ENCODE peak calls at places on chromosomes 5 and 9, in eight cellular contexts. H, F, R, U, B, G, A and K are unnamed samples.

GRCh38 chr9:137674307-137675305 is 55.8 kb downstream of the EHMT1 start:
- DNase-seq in H (no peak), F (no peak), R (no peak), U (no peak), B (no peak), G (no peak), A (no peak), K (no peak)

GRCh38 chr9:87201316-87201715 is 254.0 kb upstream of the GAS1 start:
- DNase-seq in H (peak), F (no peak), R (no peak), U (peak), B (no peak), G (peak), A (peak), K (no peak)

GRCh38 chr9:128125575-128126354 is 1.8 kb downstream of the PTGES2 start:
- DNase-seq in H (no peak), F (no peak), R (no peak), U (peak), B (no peak), G (no peak), A (no peak), K (no peak)

GRCh38 chr9:34157308-34157707 is 21.5 kb upstream of the UBAP1 start:
- DNase-seq in H (no peak), F (no peak), R (no peak), U (no peak), B (no peak), G (no peak), A (no peak), K (no peak)

GRCh38 chr5:43891112-43891511 is 288.1 kb downstream of the NNT start:
- DNase-seq in H (no peak), F (no peak), R (no peak), U (no peak), B (no peak), G (no peak), A (no peak), K (no peak)

GRCh38 chr5:172164773-172165212 is 23.2 kb downstream of the STK10 start:
- DNase-seq in H (peak), F (no peak), R (no peak), U (peak), B (no peak), G (peak), A (peak), K (no peak)

GRCh38 chr5:912356-913091 is 19.8 kb downstream of the TRIP13 start:
- DNase-seq in H (peak), F (no peak), R (no peak), U (peak), B (no peak), G (peak), A (peak), K (no peak)

GRCh38 chr5:113201715-113202114 is 225.1 kb downstream of the DCP2 start:
- DNase-seq in H (no peak), F (no peak), R (no peak), U (peak), B (no peak), G (no peak), A (peak), K (no peak)

GRCh38 chr5:181088289-181088688 is 42.7 kb downstream of the OR2V1 start:
- DNase-seq in H (no peak), F (no peak), R (no peak), U (no peak), B (no peak), G (no peak), A (no peak), K (no peak)

GRCh38 chr9:124251605-124252366 is 6.0 kb upstream of the NEK6 start:
- DNase-seq in H (peak), F (no peak), R (no peak), U (peak), B (peak), G (peak), A (peak), K (no peak)

GRCh38 chr9:88923653-88924284 is 67.5 kb upstream of the S1PR3 start:
- DNase-seq in H (no peak), F (no peak), R (no peak), U (no peak), B (no peak), G (no peak), A (no peak), K (no peak)

GRCh38 chr5:30194595-30194994 is 998.9 kb upstream of the CDH6 start:
- DNase-seq in H (no peak), F (no peak), R (no peak), U (no peak), B (no peak), G (no peak), A (no peak), K (no peak)

GRCh38 chr9:107983191-107983603 is 493.6 kb upstream of the KLF4 start:
- DNase-seq in H (peak), F (no peak), R (no peak), U (no peak), B (no peak), G (peak), A (peak), K (no peak)

GRCh38 chr5:154740957-154741356 is 14.2 kb upstream of the LARP1 start:
- DNase-seq in H (peak), F (no peak), R (no peak), U (peak), B (peak), G (no peak), A (peak), K (no peak)

GRCh38 chr5:143742951-143743350 is 69.0 kb upstream of the HMHB1 start:
- DNase-seq in H (no peak), F (no peak), R (no peak), U (no peak), B (no peak), G (no peak), A (no peak), K (no peak)

GRCh38 chr9:88721528-88722279 is 186.7 kb downstream of the NXNL2 start:
- DNase-seq in H (no peak), F (no peak), R (no peak), U (no peak), B (no peak), G (no peak), A (no peak), K (no peak)

GRCh38 chr5:136006164-136006563 is 22.6 kb upstream of the TGFBI start:
- DNase-seq in H (peak), F (no peak), R (no peak), U (no peak), B (no peak), G (no peak), A (peak), K (no peak)

GRCh38 chr5:7494446-7495132 is 98.7 kb downstream of the ADCY2 start:
- DNase-seq in H (no peak), F (no peak), R (no peak), U (no peak), B (no peak), G (no peak), A (no peak), K (no peak)

GRCh38 chr9:95273369-95274051 is 44.0 kb downstream of the FANCC start:
- DNase-seq in H (no peak), F (no peak), R (no peak), U (no peak), B (no peak), G (no peak), A (no peak), K (no peak)

GRCh38 chr5:117455236-117456233 is 880.9 kb upstream of the SEMA6A start:
- DNase-seq in H (no peak), F (peak), R (no peak), U (no peak), B (peak), G (no peak), A (no peak), K (no peak)

GRCh38 chr5:150544606-150545219 is 36.8 kb downstream of the NDST1 start:
- DNase-seq in H (peak), F (peak), R (peak), U (peak), B (peak), G (peak), A (no peak), K (peak)

GRCh38 chr9:111902396-111903147 is 6.0 kb downstream of the UGCG start:
- DNase-seq in H (peak), F (no peak), R (no peak), U (peak), B (no peak), G (peak), A (peak), K (no peak)

GRCh38 chr9:97954550-97954989 is 16.6 kb upstream of the HEMGN start:
- DNase-seq in H (no peak), F (peak), R (no peak), U (peak), B (peak), G (peak), A (peak), K (no peak)

GRCh38 chr5:143527808-143528207 is 124.3 kb upstream of the NR3C1 start:
- DNase-seq in H (peak), F (no peak), R (no peak), U (no peak), B (no peak), G (peak), A (peak), K (no peak)

GRCh38 chr9:111287127-111287526 is 42.9 kb downstream of the OR2K2 start:
- DNase-seq in H (peak), F (no peak), R (no peak), U (peak), B (no peak), G (peak), A (peak), K (no peak)

GRCh38 chr5:120512068-120512467 is 48.0 kb downstream of the PRR16 start:
- DNase-seq in H (no peak), F (no peak), R (no peak), U (no peak), B (no peak), G (no peak), A (no peak), K (no peak)

GRCh38 chr5:168869615-168870227 is 290.6 kb upstream of the PANK3 start:
- DNase-seq in H (no peak), F (no peak), R (no peak), U (no peak), B (no peak), G (no peak), A (peak), K (no peak)

GRCh38 chr9:2015581-2016410 is 649 bp downstream of the SMARCA2 start:
- DNase-seq in H (peak), F (peak), R (no peak), U (peak), B (peak), G (peak), A (peak), K (peak)

GRCh38 chr9:1042466-1042865 is 7.7 kb upstream of the DMRT2 start:
- DNase-seq in H (no peak), F (peak), R (no peak), U (peak), B (peak), G (no peak), A (no peak), K (no peak)

GRCh38 chr9:3012245-3012644 is 168.3 kb upstream of the PUM3 start:
- DNase-seq in H (no peak), F (no peak), R (no peak), U (no peak), B (no peak), G (no peak), A (no peak), K (no peak)

GRCh38 chr5:54470677-54471076 is 15.2 kb downstream of the HSPB3 start:
- DNase-seq in H (peak), F (no peak), R (no peak), U (peak), B (no peak), G (peak), A (peak), K (no peak)

GRCh38 chr9:131237931-131238401 is 38.3 kb downstream of the FAM78A start:
- DNase-seq in H (peak), F (peak), R (no peak), U (peak), B (peak), G (peak), A (peak), K (peak)

GRCh38 chr5:159003045-159004030 is 96.4 kb downstream of the EBF1 start:
- DNase-seq in H (no peak), F (no peak), R (no peak), U (no peak), B (no peak), G (peak), A (peak), K (no peak)

GRCh38 chr5:42689391-42689790 is 67.2 kb upstream of the CCDC152 start:
- DNase-seq in H (no peak), F (no peak), R (no peak), U (no peak), B (no peak), G (no peak), A (no peak), K (no peak)

GRCh38 chr5:150780180-150780692 is 1.7 kb downstream of the SMIM3 start:
- DNase-seq in H (peak), F (no peak), R (no peak), U (peak), B (peak), G (peak), A (peak), K (no peak)

GRCh38 chr5:141100243-141100805 is at the start of gene PCDHB3:
- DNase-seq in H (peak), F (peak), R (no peak), U (peak), B (peak), G (peak), A (peak), K (no peak)
- TF ChIP-seq CTCF in H (peak), F (peak), R (peak), U (no peak), B (no peak), G (no peak), A (peak), K (no peak)

GRCh38 chr5:77230727-77231469 is 20.4 kb downstream of the PDE8B start:
- DNase-seq in H (no peak), F (no peak), R (no peak), U (no peak), B (no peak), G (peak), A (no peak), K (no peak)
- TF ChIP-seq CTCF in H (peak), F (no peak), R (no peak), U (peak), B (no peak), G (peak), A (peak), K (no peak)

DNA sequence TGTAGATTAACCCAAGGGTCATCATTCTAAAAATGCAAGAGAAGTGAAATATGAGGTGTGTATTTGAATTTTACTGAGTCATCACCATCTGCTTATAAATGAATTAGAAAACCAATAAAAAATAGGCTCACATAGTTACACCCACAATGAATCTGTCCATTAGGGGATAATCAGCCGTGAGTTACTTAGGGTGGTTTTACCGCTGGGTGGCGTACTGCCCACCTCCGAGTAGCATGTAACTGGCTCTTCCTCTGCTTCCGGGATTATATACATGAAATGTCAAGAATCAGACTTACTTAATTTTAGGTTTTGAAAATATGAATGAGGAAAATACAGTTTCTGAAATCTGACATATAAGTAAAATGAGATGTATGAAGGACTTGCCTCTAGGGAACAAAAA is 332.9 kb upstream of the CCNG1 start:
- DNase-seq in H (no peak), F (no peak), R (no peak), U (no peak), B (peak), G (no peak), A (no peak), K (no peak)
- TF ChIP-seq CTCF in H (no peak), F (no peak), R (no peak), U (no peak), B (peak), G (no peak), A (no peak), K (no peak)

GRCh38 chr5:177113566-177114424 is 19.8 kb upstream of the NSD1 start:
- DNase-seq in H (peak), F (peak), R (peak), U (peak), B (peak), G (peak), A (peak), K (peak)
- TF ChIP-seq CTCF in H (peak), F (peak), R (peak), U (peak), B (peak), G (peak), A (peak), K (no peak)

GRCh38 chr5:170219615-170220014 is 13.2 kb upstream of the C5orf58 start:
- DNase-seq in H (peak), F (no peak), R (no peak), U (peak), B (no peak), G (peak), A (peak), K (no peak)

GRCh38 chr5:170220196-170220595 is 12.6 kb upstream of the C5orf58 start:
- DNase-seq in H (no peak), F (no peak), R (no peak), U (no peak), B (no peak), G (no peak), A (no peak), K (no peak)

GRCh38 chr5:170211575-170212334 is 21.0 kb upstream of the C5orf58 start:
- DNase-seq in H (no peak), F (no peak), R (no peak), U (no peak), B (no peak), G (no peak), A (no peak), K (no peak)

GRCh38 chr5:170218730-170219129 is 14.1 kb upstream of the C5orf58 start:
- DNase-seq in H (no peak), F (no peak), R (no peak), U (no peak), B (no peak), G (no peak), A (no peak), K (no peak)

GRCh38 chr5:170216262-170216864 is 16.4 kb upstream of the C5orf58 start:
- DNase-seq in H (peak), F (peak), R (no peak), U (peak), B (no peak), G (peak), A (peak), K (no peak)
- TF ChIP-seq CTCF in H (peak), F (peak), R (peak), U (peak), B (no peak), G (peak), A (peak), K (no peak)

DNA sequence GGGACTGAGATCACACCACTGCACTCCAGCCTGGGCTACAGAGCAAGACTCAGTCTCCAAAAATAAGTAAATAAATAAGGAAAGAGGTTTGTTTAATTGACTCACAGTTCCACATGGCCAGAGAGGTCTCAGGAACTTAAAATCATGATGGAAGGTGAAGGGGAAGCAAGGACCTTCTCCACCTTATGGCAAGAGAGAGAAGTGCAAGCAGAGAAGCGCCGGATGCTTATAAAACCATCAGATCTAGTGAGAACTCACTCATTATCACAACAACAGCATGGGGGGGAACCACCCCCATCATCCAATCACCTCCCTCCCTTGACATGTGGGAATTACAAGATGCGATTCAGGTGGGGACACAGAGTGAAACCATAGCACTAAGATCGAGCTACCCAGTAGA is 22.8 kb upstream of the RGMB start:
- DNase-seq in H (no peak), F (no peak), R (no peak), U (peak), B (peak), G (peak), A (no peak), K (no peak)
- TF ChIP-seq CTCF in H (peak), F (peak), R (peak), U (peak), B (peak), G (peak), A (peak), K (no peak)